ENCODE peak calls at places on chromosomes 3 and 15, in nine cellular contexts. C is neural progenitor cell; W is CD8-positive, alpha-beta T cell; N is IMR-90; L is K562; S is heart left ventricle; E is left ventricle myocardium inferior; H is PC-9; A is body of pancreas. Q is an unnamed sample.

GRCh38 chr15:61736792-61737191 is 323.5 kb downstream of the VPS13C start:
- DNase-seq in N (no peak), W (no peak), C (no peak), E (no peak), L (no peak), A (no peak), H (no peak), S (no peak), Q (no peak)

GRCh38 chr3:150611666-150612065 is 8.5 kb downstream of the SELENOT start:
- DNase-seq in N (no peak), W (no peak), S (no peak), E (no peak), H (no peak), L (no peak), A (no peak), C (no peak), Q (no peak)

GRCh38 chr3:17013050-17013449 is 128.3 kb downstream of the PLCL2 start:
- DNase-seq in S (no peak), H (peak; percentile 9), A (no peak), E (no peak), N (no peak), W (no peak), L (no peak), C (peak; percentile 82), Q (no peak)

GRCh38 chr3:49553320-49553689 is 972 bp upstream of the BSN start:
- DNase-seq in N (peak; percentile 48), S (no peak), C (no peak), H (no peak), W (no peak), E (no peak), L (no peak), A (no peak), Q (no peak)

GRCh38 chr3:156187146-156187769 is 66.9 kb downstream of the KCNAB1 start:
- DNase-seq in N (peak; percentile 62), H (no peak), S (no peak), A (no peak), W (no peak), E (no peak), C (no peak), L (no peak), Q (no peak)

GRCh38 chr15:90871097-90871715 is 2.8 kb downstream of the FURIN start:
- DNase-seq in E (peak; percentile 42), L (peak; percentile 45), W (no peak), N (no peak), H (peak; percentile 51), A (no peak), C (peak; percentile 54), S (peak; percentile 39), Q (no peak)

GRCh38 chr3:11059799-11060115 is 67.2 kb downstream of the SLC6A1 start:
- DNase-seq in W (no peak), C (no peak), E (no peak), A (no peak), N (no peak), H (no peak), S (no peak), L (no peak), Q (no peak)

GRCh38 chr15:89654847-89655805 is at the start of gene KIF7:
- DNase-seq in W (no peak), S (no peak), A (no peak), N (peak; percentile 47), C (peak; percentile 91), L (peak; percentile 42), H (peak; percentile 44), E (no peak), Q (no peak)

GRCh38 chr15:68232937-68233336 is 3.4 kb upstream of the CLN6 start:
- DNase-seq in S (no peak), E (no peak), H (no peak), C (no peak), L (no peak), W (no peak), N (no peak), A (no peak), Q (no peak)

GRCh38 chr3:188687389-188687788 is 484.4 kb upstream of the TPRG1 start:
- DNase-seq in N (peak; percentile 86), S (no peak), H (no peak), C (peak; percentile 29), A (no peak), L (no peak), W (no peak), E (no peak), Q (no peak)

GRCh38 chr3:124878561-124879394 is 8.4 kb downstream of the ITGB5 start:
- DNase-seq in W (no peak), E (no peak), C (no peak), H (peak; percentile 80), A (peak; percentile 24), L (peak; percentile 84), N (peak; percentile 95), S (no peak), Q (peak; percentile 83)

GRCh38 chr15:39360417-39360816 is 220.5 kb upstream of the THBS1 start:
- DNase-seq in E (no peak), A (no peak), S (no peak), C (no peak), L (no peak), H (no peak), N (no peak), W (no peak), Q (no peak)

DNA sequence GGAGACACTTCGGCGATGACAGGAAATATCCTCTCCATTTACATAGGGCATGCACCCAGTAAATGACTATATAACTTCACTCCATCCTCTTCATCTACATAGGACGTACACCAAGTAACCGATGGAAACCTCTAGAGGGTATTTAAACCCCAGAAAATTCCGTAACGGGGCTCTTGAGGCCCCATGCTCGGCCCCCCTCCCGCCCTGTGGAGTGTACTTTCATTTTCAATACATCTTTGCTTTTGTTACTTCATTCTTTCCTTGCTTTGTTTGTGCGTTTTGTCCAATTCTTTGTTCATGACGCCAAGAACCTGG is 7.5 kb upstream of the FAM107A start:
- DNase-seq in L (no peak), W (no peak), C (no peak), H (no peak), E (no peak), N (no peak), A (no peak), S (no peak), Q (no peak)
- H3K27me3 ChIP-seq in L (peaks cover 9% of the 10 kb centered on the region), W (peaks cover 6% of the 10 kb centered on the region), C (peaks cover 54% of the 10 kb centered on the region), H (peaks cover 23% of the 10 kb centered on the region), E (peaks cover 7% of the 10 kb centered on the region), N (peaks cover 28% of the 10 kb centered on the region), A (no peaks in the 10 kb centered on the region), S (no peaks in the 10 kb centered on the region), Q (peaks cover 6% of the 10 kb centered on the region)

GRCh38 chr15:60399246-60399915 is 1.6 kb upstream of the ANXA2 start:
- DNase-seq in S (no peak), A (peak; percentile 23), W (no peak), N (no peak), L (no peak), H (no peak), E (no peak), C (no peak), Q (no peak)
- H3K4me1 ChIP-seq in S (peaks cover 26% of the 10 kb centered on the region), A (peaks cover 31% of the 10 kb centered on the region), W (peaks cover 14% of the 10 kb centered on the region), N (peaks cover 35% of the 10 kb centered on the region), L (peaks cover 22% of the 10 kb centered on the region), H (peaks cover 43% of the 10 kb centered on the region), E (peaks cover 46% of the 10 kb centered on the region), C (peaks cover 17% of the 10 kb centered on the region), Q (no peaks in the 10 kb centered on the region)

DNA sequence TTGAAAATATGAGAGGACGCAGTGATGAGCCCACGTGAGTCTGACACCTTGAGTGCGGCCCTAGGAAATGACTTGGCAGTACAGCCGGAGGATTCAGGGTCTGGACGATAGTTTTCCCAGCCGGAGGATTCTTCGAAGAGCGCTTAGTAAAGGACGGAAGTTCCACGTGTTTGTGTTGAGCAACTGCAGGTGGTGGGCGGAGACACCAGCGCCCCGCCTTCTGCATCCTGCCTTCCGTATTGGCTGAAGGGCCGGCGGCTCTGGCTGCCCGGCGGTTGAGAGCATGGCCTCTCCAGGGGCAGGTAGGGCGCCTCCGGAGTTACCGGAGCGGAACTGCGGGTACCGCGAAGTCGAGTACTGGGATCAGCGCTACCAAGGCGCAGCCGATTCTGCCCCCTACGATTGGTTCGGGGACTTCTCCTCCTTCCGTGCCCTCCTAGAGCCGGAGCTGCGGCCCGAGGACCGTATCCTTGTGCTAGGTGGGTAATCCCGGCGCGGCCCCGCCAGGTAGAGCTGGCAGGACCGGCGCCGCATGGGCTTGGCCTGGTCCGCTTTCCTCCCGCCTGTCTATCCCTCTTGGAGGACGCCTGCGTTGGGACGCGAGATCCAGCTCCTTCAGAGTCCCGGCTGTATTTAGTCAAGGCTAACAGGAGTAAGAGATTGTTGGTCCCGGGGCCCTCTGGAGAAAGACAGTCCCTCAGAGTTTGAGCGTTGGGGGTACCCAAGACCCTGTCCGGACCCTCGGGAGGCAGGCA is at the start of gene EEF1AKMT4:
- DNase-seq in A (peak; percentile 98), L (peak; percentile 99), C (peak; percentile 99), S (peak; percentile 95), H (peak; percentile 99), E (peak; percentile 95), W (peak; percentile 90), N (peak; percentile 98), Q (peak; percentile 96)
- TF ChIP-seq CTCF in A (peak; percentile 29), L (peak; percentile 75), C (peak; percentile 65), S (peak; percentile 20), H (peak; percentile 30), E (peak; percentile 64), W (peak; percentile 18), N (peak; percentile 58), Q (peak; percentile 30)

DNA sequence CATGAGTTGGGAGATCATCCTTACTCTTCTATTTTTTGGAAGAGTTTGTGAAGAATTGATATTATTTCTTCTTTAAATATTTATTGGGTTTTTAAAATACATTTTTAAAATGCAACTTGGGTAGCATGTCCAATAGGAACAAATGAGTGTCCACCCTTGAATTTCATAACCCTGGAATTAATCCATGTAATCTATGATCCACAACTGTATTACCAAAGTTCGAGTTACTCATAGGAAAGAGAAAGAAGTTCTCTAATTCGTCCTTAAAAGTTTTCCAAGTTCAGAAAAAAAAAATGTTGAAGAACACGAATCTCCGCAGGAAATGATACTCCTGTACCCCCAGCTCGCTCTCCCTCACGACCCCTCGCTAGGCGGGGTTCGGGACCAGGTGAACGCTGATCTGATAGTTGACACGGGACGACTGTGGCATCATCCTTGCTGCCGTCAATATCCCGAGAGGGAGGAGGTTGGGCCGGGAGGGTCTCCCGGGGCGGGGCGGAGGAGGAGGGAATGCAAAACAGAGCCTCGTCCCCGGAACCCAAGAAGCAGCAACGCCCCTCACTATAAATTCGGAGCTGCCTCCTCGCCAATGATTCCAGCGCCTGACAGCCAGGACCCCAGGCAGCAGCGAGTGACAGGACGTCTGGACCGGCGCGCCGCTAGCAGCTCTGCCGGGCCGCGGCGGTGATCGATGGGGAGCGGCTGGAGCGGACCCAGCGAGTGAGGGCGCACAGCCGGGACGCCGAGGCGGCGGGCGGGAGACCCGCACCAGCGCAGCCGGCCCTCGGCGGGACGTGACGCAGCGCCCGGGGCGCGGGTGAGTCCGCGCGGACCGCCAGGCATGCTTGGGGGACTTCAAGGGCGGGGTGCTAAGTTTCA is at the start of gene AGTR1:
- DNase-seq in C (peak; percentile 87), N (peak; percentile 24), L (no peak), A (peak; percentile 44), H (no peak), S (peak; percentile 74), E (peak; percentile 72), W (no peak), Q (peak; percentile 75)
- H3K27me3 ChIP-seq in C (peaks cover 55% of the 10 kb centered on the region), N (peaks cover 24% of the 10 kb centered on the region), L (no peaks in the 10 kb centered on the region), A (no peaks in the 10 kb centered on the region), H (no peaks in the 10 kb centered on the region), S (peaks cover 6% of the 10 kb centered on the region), E (peaks cover 27% of the 10 kb centered on the region), W (no peaks in the 10 kb centered on the region), Q (no peaks in the 10 kb centered on the region)

Q was measured in right atrium auricular region.